ENCODE peak calls at places on chromosomes 3 and 15, in nine cellular contexts. N is aorta; V is activated CD8-positive, alpha-beta memory T cell treated with anti-CD3 and anti-CD28 coated beads for 4 hours; A is CD4-positive, CD25-positive, alpha-beta regulatory T cell; R is caudate nucleus; T is nephron progenitor cell; W is progenitor cell of endocrine pancreas; M is ACHN; Q is PC-9. I is an unnamed sample.

GRCh38 chr15:78950906-78951840 is 6.3 kb upstream of the CTSH start:
- DNase-seq in M (peak; percentile 24), Q (no peak), W (no peak), N (no peak), T (no peak), R (no peak), V (no peak), A (no peak), I (no peak)

GRCh38 chr15:53611145-53611920 is 148.1 kb downstream of the WDR72 start:
- DNase-seq in M (peak; percentile 38), Q (no peak), T (no peak), A (no peak), V (no peak), N (no peak), W (no peak), R (no peak), I (no peak)

GRCh38 chr3:126287536-126288181 is 69.5 kb downstream of the KLF15 start:
- DNase-seq in V (no peak), M (peak; percentile 57), W (no peak), T (peak; percentile 78), R (no peak), A (no peak), N (peak; percentile 91), Q (peak; percentile 55), I (no peak)

GRCh38 chr3:60622349-60622748 is 628.9 kb downstream of the FHIT start:
- DNase-seq in A (no peak), Q (no peak), V (no peak), W (no peak), T (no peak), R (no peak), N (no peak), M (no peak), I (no peak)

GRCh38 chr3:118466795-118467330 is 567.8 kb downstream of the IGSF11 start:
- DNase-seq in N (no peak), M (no peak), R (no peak), T (no peak), W (no peak), Q (no peak), V (no peak), A (no peak), I (no peak)

GRCh38 chr3:126914226-126914625 is 68.7 kb upstream of the PLXNA1 start:
- DNase-seq in V (no peak), M (no peak), Q (no peak), T (no peak), R (no peak), W (no peak), N (peak; percentile 9), A (no peak), I (no peak)

GRCh38 chr3:9412293-9412692 is 14.9 kb downstream of the SETD5 start:
- DNase-seq in N (no peak), M (no peak), T (no peak), W (no peak), R (no peak), V (no peak), A (no peak), Q (no peak), I (no peak)

GRCh38 chr3:170483485-170484262 is 65.0 kb downstream of the CLDN11 start:
- DNase-seq in W (no peak), M (no peak), R (no peak), T (no peak), V (no peak), N (no peak), Q (no peak), A (no peak), I (no peak)

GRCh38 chr15:67240235-67241131 is 14.0 kb downstream of the AAGAB start:
- DNase-seq in Q (peak; percentile 11), N (no peak), A (peak; percentile 44), V (no peak), M (peak; percentile 42), R (no peak), W (no peak), T (no peak), I (no peak)

GRCh38 chr3:16071246-16071645 is 103.2 kb upstream of the GALNT15 start:
- DNase-seq in V (no peak), R (no peak), Q (no peak), M (no peak), A (no peak), W (no peak), T (no peak), N (no peak), I (no peak)

GRCh38 chr3:101484805-101485620 is 28.0 kb downstream of the SENP7 start:
- DNase-seq in T (no peak), V (no peak), R (no peak), M (peak; percentile 54), N (no peak), A (no peak), W (no peak), Q (peak; percentile 49), I (no peak)

GRCh38 chr15:69853572-69853971 is 244.1 kb downstream of the TLE3 start:
- DNase-seq in W (no peak), V (no peak), R (no peak), M (peak; percentile 84), T (no peak), Q (peak; percentile 85), N (no peak), A (no peak), I (no peak)

GRCh38 chr3:72161870-72162617 is 377.1 kb upstream of the PROK2 start:
- DNase-seq in Q (no peak), A (no peak), R (no peak), M (peak; percentile 29), V (no peak), W (no peak), N (no peak), T (peak; percentile 33), I (no peak)

GRCh38 chr3:112757197-112757596 is 89.5 kb downstream of the CD200R1L start:
- DNase-seq in R (no peak), Q (no peak), M (no peak), A (no peak), N (no peak), W (no peak), V (no peak), T (no peak), I (no peak)

GRCh38 chr3:40237892-40238571 is 71.5 kb upstream of the EIF1B start:
- DNase-seq in R (no peak), Q (no peak), A (no peak), V (no peak), W (no peak), N (no peak), M (no peak), T (peak; percentile 35), I (no peak)

GRCh38 chr15:73325191-73325980 is 43.4 kb downstream of the HCN4 start:
- DNase-seq in W (no peak), T (no peak), R (no peak), M (no peak), V (no peak), Q (no peak), N (peak; percentile 57), A (no peak), I (no peak)

GRCh38 chr3:61134532-61134931 is 116.7 kb downstream of the FHIT start:
- DNase-seq in N (no peak), W (no peak), R (no peak), A (no peak), V (no peak), T (no peak), M (no peak), Q (no peak), I (no peak)

GRCh38 chr3:52532838-52533622 is 627 bp downstream of the NT5DC2 start:
- DNase-seq in M (peak; percentile 17), A (peak; percentile 26), W (no peak), Q (peak; percentile 22), N (peak; percentile 84), R (no peak), T (peak; percentile 59), V (no peak), I (no peak)

GRCh38 chr15:84604804-84605203 is 4.0 kb downstream of the ZSCAN2 start:
- DNase-seq in V (peak; percentile 17), T (no peak), Q (no peak), W (no peak), A (no peak), R (no peak), N (no peak), M (no peak), I (no peak)